ENCODE peak calls at places on chromosomes 1 and 21, in five cellular contexts. G is psoas muscle, I is BE2C, W is esophagus muscularis mucosa, C is A549. O is an unnamed sample.
A peak's percentile ranks its signal among the peaks of the same experiment; 100 is the strongest.

GRCh38 chr1:114113801-114114750 is 39.6 kb downstream of the SYT6 start:
- DNase-seq in G (no peak), I (no peak), W (no peak), C (peak; percentile 43), O (no peak)

GRCh38 chr21:42587036-42587435 is 66.4 kb upstream of the PDE9A start:
- DNase-seq in G (no peak), I (no peak), W (no peak), C (no peak), O (no peak)

GRCh38 chr1:232684331-232685105 is 54.6 kb upstream of the SIPA1L2 start:
- DNase-seq in G (no peak), I (no peak), W (no peak), C (no peak), O (no peak)

GRCh38 chr1:202291961-202292712 is 49.6 kb downstream of the UBE2T start:
- DNase-seq in G (peak; percentile 31), I (peak; percentile 40), W (no peak), C (peak; percentile 68), O (no peak)

GRCh38 chr1:234564035-234565029 is 45.6 kb downstream of the IRF2BP2 start:
- DNase-seq in G (no peak), I (no peak), W (no peak), C (peak; percentile 82), O (no peak)

GRCh38 chr1:10664251-10664650 is 132.2 kb downstream of the CASZ1 start:
- DNase-seq in G (peak; percentile 84), I (no peak), W (no peak), C (no peak), O (no peak)

GRCh38 chr21:33314096-33314495 is 10.7 kb upstream of the IFNAR1 start:
- DNase-seq in G (no peak), I (no peak), W (peak; percentile 72), C (no peak), O (no peak)

GRCh38 chr1:226046240-226046639 is 16.3 kb upstream of the H3-3A start:
- DNase-seq in G (no peak), I (no peak), W (no peak), C (no peak), O (no peak)

GRCh38 chr1:40438391-40439015 is 11.8 kb upstream of the ZFP69B start:
- DNase-seq in G (no peak), I (peak; percentile 9), W (no peak), C (peak; percentile 18), O (no peak)

GRCh38 chr1:110916669-110917306 is 43.8 kb downstream of the CD53 start:
- DNase-seq in G (no peak), I (no peak), W (no peak), C (peak; percentile 31), O (no peak)

GRCh38 chr1:232149302-232150201 is 480.4 kb downstream of the SIPA1L2 start:
- DNase-seq in G (no peak), I (no peak), W (no peak), C (peak; percentile 26), O (no peak)

GRCh38 chr1:92994105-92994712 is 32.9 kb upstream of the DIPK1A start:
- DNase-seq in G (no peak), I (peak; percentile 63), W (peak; percentile 92), C (peak; percentile 40), O (peak; percentile 31)

GRCh38 chr1:118115567-118116272 is 69.3 kb downstream of the SPAG17 start:
- DNase-seq in G (no peak), I (no peak), W (no peak), C (no peak), O (no peak)

GRCh38 chr1:204503913-204504519 is 9.4 kb upstream of the PIK3C2B start:
- DNase-seq in G (no peak), I (no peak), W (no peak), C (no peak), O (no peak)

GRCh38 chr1:234956821-234957329 is 171.8 kb downstream of the TOMM20 start:
- DNase-seq in G (no peak), I (no peak), W (no peak), C (no peak), O (no peak)

GRCh38 chr1:212618466-212619210 is 10.1 kb downstream of the ATF3 start:
- DNase-seq in G (no peak), I (no peak), W (no peak), C (no peak), O (no peak)

GRCh38 chr1:36446261-36446660 is 4.0 kb downstream of the OSCP1 start:
- DNase-seq in G (no peak), I (peak; percentile 39), W (no peak), C (no peak), O (no peak)

GRCh38 chr1:67832737-67833594 is at the start of gene GNG12:
- DNase-seq in G (peak; percentile 74), I (peak; percentile 75), W (no peak), C (peak; percentile 63), O (peak; percentile 64)

GRCh38 chr1:156802421-156802820 is 14.2 kb downstream of the SH2D2A start:
- DNase-seq in G (no peak), I (no peak), W (no peak), C (no peak), O (no peak)

GRCh38 chr1:156804026-156804425 is 12.6 kb downstream of the SH2D2A start:
- DNase-seq in G (no peak), I (no peak), W (no peak), C (no peak), O (no peak)

GRCh38 chr1:156801409-156802121 is 15.1 kb downstream of the SH2D2A start:
- DNase-seq in G (peak; percentile 41), I (peak; percentile 84), W (no peak), C (no peak), O (no peak)

GRCh38 chr1:156804572-156805243 is 11.9 kb downstream of the SH2D2A start:
- DNase-seq in G (no peak), I (peak; percentile 39), W (no peak), C (no peak), O (no peak)

DNA sequence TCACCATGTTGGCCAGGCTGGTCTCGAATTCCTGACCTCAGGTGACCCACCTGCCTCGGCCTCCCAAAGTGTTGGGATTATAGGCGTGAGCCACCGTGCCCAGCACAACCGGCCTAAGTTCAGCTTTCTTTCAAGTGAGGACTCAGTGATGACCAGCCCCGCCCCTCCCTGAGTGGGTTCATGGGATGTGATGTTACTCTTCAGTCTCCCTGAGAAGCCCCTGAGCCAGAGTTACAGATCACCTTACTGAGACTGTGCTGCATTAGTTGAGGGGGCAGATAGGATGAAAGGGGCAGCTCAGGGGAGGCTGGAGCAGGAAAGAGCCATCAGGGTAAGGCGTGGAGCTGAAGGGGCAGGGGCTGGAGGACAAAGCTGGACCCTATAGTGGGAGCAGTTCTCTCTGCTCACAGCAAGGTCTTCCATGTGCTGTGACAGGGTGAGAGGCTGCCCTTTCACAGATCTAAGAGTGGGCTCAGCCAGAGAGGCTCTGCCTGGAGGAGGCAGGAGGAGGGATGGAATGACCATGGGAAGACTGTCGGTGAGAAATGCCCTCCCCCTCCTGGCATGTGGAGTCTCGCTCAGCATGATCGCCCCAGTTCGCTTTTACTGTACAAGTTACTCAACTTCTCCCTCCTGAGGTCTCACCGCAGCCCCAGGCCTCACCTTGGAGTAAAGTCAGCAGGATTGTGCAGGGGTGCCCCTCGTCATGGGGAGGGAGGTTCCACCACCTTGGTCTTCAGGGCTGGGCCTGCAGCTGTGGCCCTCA is 13.4 kb downstream of the SH2D2A start:
- DNase-seq in G (no peak), I (no peak), W (no peak), C (no peak), O (no peak)
- H3K4me3 ChIP-seq in G (no peak overlapping the region), I (no peak overlapping the region), W (no peak overlapping the region), C (no peak overlapping the region), O (no peak overlapping the region)

DNA sequence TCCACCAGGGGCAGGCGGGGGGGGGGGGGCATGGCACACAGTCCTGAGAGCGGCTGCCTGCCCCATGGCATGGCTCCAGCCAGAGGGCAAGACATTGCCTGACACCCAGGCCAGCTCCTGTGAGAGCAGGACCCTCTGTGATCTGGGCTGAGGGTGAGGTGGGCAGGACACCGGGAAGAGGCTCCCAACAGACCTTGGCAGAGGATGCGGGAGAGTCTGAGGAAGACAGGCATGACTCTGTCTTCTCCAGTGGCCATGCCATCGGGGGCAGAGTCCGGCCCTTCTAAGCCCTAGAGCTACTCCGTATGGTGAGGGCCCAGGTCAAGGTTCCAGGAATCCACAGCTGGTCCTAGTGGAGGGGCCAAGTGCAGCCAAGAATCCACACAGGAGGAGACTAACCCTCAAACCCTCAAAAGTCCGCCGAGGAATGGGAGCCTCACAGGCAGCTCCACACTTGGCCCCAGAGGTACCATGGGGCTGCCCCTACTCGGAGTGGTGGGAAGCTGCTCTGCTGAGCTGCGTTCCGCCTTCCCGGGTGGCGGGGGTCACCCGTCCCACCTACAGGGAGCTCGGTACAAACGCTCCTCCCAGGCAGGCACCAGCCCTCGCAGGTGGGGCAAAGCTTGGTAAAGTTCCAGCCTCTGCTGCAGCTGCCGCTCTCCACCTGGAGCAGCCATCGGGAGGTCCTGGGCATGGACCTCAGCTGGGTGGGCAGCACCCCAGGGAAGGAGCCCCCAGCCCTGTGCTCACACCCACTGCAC is 6.5 kb downstream of the ACTRT2 start:
- DNase-seq in G (no peak), I (no peak), W (no peak), C (no peak), O (no peak)
- H3K9me3 ChIP-seq in G (no peaks in the 10 kb centered on the region), I (no peaks in the 10 kb centered on the region), W (no peaks in the 10 kb centered on the region), C (no peaks in the 10 kb centered on the region), O (peaks cover 26% of the 10 kb centered on the region)

GRCh38 chr1:109047339-109047738 is 5.4 kb upstream of the WDR47 start:
- DNase-seq in G (no peak), I (no peak), W (no peak), C (no peak), O (no peak)

GRCh38 chr1:109040627-109041613 is 982 bp downstream of the WDR47 start:
- DNase-seq in G (peak; percentile 31), I (peak; percentile 49), W (no peak), C (peak; percentile 9), O (no peak)

GRCh38 chr1:109046671-109047070 is 4.8 kb upstream of the WDR47 start:
- DNase-seq in G (no peak), I (no peak), W (no peak), C (no peak), O (no peak)

GRCh38 chr1:109045595-109045994 is 3.7 kb upstream of the WDR47 start:
- DNase-seq in G (no peak), I (no peak), W (no peak), C (no peak), O (no peak)

GRCh38 chr1:109041614-109042473 is at the start of gene WDR47:
- DNase-seq in G (peak; percentile 95), I (peak; percentile 96), W (peak; percentile 97), C (peak; percentile 82), O (peak; percentile 82)
- H3K4me3 ChIP-seq in G (peak within 1 kb of the TSS; percentile 98), I (peak within 1 kb of the TSS; percentile 97), W (peak within 1 kb of the TSS; percentile 99), C (peak within 1 kb of the TSS; percentile 66), O (peak within 1 kb of the TSS; percentile 61)

GRCh38 chr1:18486195-18486594 is 5.5 kb downstream of the KLHDC7A start:
- DNase-seq in G (no peak), I (peak; percentile 20), W (no peak), C (no peak), O (peak; percentile 27)

GRCh38 chr1:18495635-18496034 is 14.9 kb downstream of the KLHDC7A start:
- DNase-seq in G (no peak), I (no peak), W (peak; percentile 53), C (no peak), O (no peak)

GRCh38 chr1:18494304-18494703 is 13.6 kb downstream of the KLHDC7A start:
- DNase-seq in G (no peak), I (no peak), W (peak; percentile 84), C (no peak), O (no peak)

GRCh38 chr1:18489417-18490143 is 8.8 kb downstream of the KLHDC7A start:
- DNase-seq in G (no peak), I (no peak), W (no peak), C (no peak), O (no peak)

DNA sequence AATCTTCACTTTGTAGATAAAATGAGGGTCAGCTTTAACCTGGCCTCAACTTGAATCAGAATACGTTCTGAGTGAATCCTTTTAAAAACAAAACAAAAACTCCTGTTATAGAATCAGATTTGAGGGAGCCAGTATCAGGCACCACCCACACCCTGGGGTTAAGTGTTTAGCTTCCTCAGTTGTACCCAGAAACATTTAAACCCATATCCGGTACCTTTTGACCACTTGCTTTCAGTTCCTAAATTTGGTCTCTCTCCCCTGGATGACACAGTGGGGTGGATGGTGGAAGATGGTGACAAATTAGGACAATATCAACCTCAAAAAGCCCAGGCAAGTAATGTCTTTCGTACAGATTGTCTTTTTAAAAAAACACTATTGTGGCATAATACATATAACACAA is 10.4 kb downstream of the KLHDC7A start:
- DNase-seq in G (no peak), I (no peak), W (no peak), C (no peak), O (no peak)
- H3K9me3 ChIP-seq in G (no peaks in the 10 kb centered on the region), I (no peaks in the 10 kb centered on the region), W (peaks cover 10% of the 10 kb centered on the region), C (no peaks in the 10 kb centered on the region), O (no peaks in the 10 kb centered on the region)